ENCODE peak calls at places on chromosomes 7 and 10, in eight cellular contexts. One of them, this sample, is unnamed. For H3K27me3, the result is how much of the 10 kb centered on the place peaks cover.

GRCh38 chr7:16130127-16131110 is 290.9 kb downstream of the CRPPA start:
- DNase-seq in adrenal gland: no peak
- DNase-seq in heart left ventricle: no peak
- DNase-seq in cardiac muscle cell: peak
- DNase-seq in AG04450: no peak
- DNase-seq in psoas muscle: no peak
- DNase-seq in sigmoid colon: no peak
- DNase-seq in GM23338: no peak
- DNase-seq in this sample: no peak

GRCh38 chr10:69588358-69588757 is 15.1 kb upstream of the NEUROG3 start:
- DNase-seq in adrenal gland: no peak
- DNase-seq in heart left ventricle: no peak
- DNase-seq in cardiac muscle cell: no peak
- DNase-seq in AG04450: no peak
- DNase-seq in psoas muscle: no peak
- DNase-seq in sigmoid colon: no peak
- DNase-seq in GM23338: peak
- DNase-seq in this sample: no peak

GRCh38 chr7:76073335-76073990 is 25.6 kb downstream of the MDH2 start:
- DNase-seq in adrenal gland: no peak
- DNase-seq in heart left ventricle: no peak
- DNase-seq in cardiac muscle cell: no peak
- DNase-seq in AG04450: no peak
- DNase-seq in psoas muscle: no peak
- DNase-seq in sigmoid colon: no peak
- DNase-seq in GM23338: peak
- DNase-seq in this sample: no peak

GRCh38 chr7:43843276-43843675 is 26.0 kb downstream of the MRPS24 start:
- DNase-seq in adrenal gland: no peak
- DNase-seq in heart left ventricle: no peak
- DNase-seq in cardiac muscle cell: no peak
- DNase-seq in AG04450: no peak
- DNase-seq in psoas muscle: no peak
- DNase-seq in sigmoid colon: no peak
- DNase-seq in GM23338: no peak
- DNase-seq in this sample: no peak

GRCh38 chr10:46290101-46290884 is 3.5 kb downstream of the ANTXRL start:
- DNase-seq in adrenal gland: no peak
- DNase-seq in heart left ventricle: no peak
- DNase-seq in cardiac muscle cell: no peak
- DNase-seq in AG04450: no peak
- DNase-seq in psoas muscle: no peak
- DNase-seq in sigmoid colon: peak
- DNase-seq in GM23338: no peak
- DNase-seq in this sample: peak

GRCh38 chr7:730501-731439 is 3.7 kb upstream of the PRKAR1B start:
- DNase-seq in adrenal gland: peak
- DNase-seq in heart left ventricle: peak
- DNase-seq in cardiac muscle cell: no peak
- DNase-seq in AG04450: peak
- DNase-seq in psoas muscle: peak
- DNase-seq in sigmoid colon: peak
- DNase-seq in GM23338: no peak
- DNase-seq in this sample: no peak

GRCh38 chr7:150356265-150356897 is 12.2 kb upstream of the REPIN1 start:
- DNase-seq in adrenal gland: no peak
- DNase-seq in heart left ventricle: no peak
- DNase-seq in cardiac muscle cell: peak
- DNase-seq in AG04450: no peak
- DNase-seq in psoas muscle: no peak
- DNase-seq in sigmoid colon: peak
- DNase-seq in GM23338: peak
- DNase-seq in this sample: peak

GRCh38 chr7:27172823-27173411 is 1.2 kb downstream of the HOXA10 start:
- DNase-seq in adrenal gland: peak
- DNase-seq in heart left ventricle: peak
- DNase-seq in cardiac muscle cell: no peak
- DNase-seq in AG04450: no peak
- DNase-seq in psoas muscle: peak
- DNase-seq in sigmoid colon: peak
- DNase-seq in GM23338: peak
- DNase-seq in this sample: peak

GRCh38 chr7:70595741-70596574 is 536.0 kb upstream of the GALNT17 start:
- DNase-seq in adrenal gland: no peak
- DNase-seq in heart left ventricle: peak
- DNase-seq in cardiac muscle cell: no peak
- DNase-seq in AG04450: no peak
- DNase-seq in psoas muscle: peak
- DNase-seq in sigmoid colon: no peak
- DNase-seq in GM23338: peak
- DNase-seq in this sample: no peak

GRCh38 chr7:130750774-130751173 is 16.8 kb upstream of the KLF14 start:
- DNase-seq in adrenal gland: no peak
- DNase-seq in heart left ventricle: no peak
- DNase-seq in cardiac muscle cell: no peak
- DNase-seq in AG04450: no peak
- DNase-seq in psoas muscle: no peak
- DNase-seq in sigmoid colon: no peak
- DNase-seq in GM23338: no peak
- DNase-seq in this sample: no peak
- H3K27ac ChIP-seq in adrenal gland: no peak
- H3K27ac ChIP-seq in heart left ventricle: no peak
- H3K27ac ChIP-seq in cardiac muscle cell: no peak
- H3K27ac ChIP-seq in AG04450: no peak
- H3K27ac ChIP-seq in psoas muscle: no peak
- H3K27ac ChIP-seq in sigmoid colon: no peak
- H3K27ac ChIP-seq in GM23338: no peak
- H3K27ac ChIP-seq in this sample: no peak

GRCh38 chr7:151424799-151425198 is 15.0 kb upstream of the WDR86 start:
- DNase-seq in adrenal gland: no peak
- DNase-seq in heart left ventricle: no peak
- DNase-seq in cardiac muscle cell: peak
- DNase-seq in AG04450: no peak
- DNase-seq in psoas muscle: no peak
- DNase-seq in sigmoid colon: no peak
- DNase-seq in GM23338: no peak
- DNase-seq in this sample: no peak
- H3K27me3 ChIP-seq in adrenal gland: under half
- H3K27me3 ChIP-seq in heart left ventricle: under half
- H3K27me3 ChIP-seq in cardiac muscle cell: under half
- H3K27me3 ChIP-seq in AG04450: under half
- H3K27me3 ChIP-seq in psoas muscle: under half
- H3K27me3 ChIP-seq in sigmoid colon: under half
- H3K27me3 ChIP-seq in GM23338: under half
- H3K27me3 ChIP-seq in this sample: under half

DNA sequence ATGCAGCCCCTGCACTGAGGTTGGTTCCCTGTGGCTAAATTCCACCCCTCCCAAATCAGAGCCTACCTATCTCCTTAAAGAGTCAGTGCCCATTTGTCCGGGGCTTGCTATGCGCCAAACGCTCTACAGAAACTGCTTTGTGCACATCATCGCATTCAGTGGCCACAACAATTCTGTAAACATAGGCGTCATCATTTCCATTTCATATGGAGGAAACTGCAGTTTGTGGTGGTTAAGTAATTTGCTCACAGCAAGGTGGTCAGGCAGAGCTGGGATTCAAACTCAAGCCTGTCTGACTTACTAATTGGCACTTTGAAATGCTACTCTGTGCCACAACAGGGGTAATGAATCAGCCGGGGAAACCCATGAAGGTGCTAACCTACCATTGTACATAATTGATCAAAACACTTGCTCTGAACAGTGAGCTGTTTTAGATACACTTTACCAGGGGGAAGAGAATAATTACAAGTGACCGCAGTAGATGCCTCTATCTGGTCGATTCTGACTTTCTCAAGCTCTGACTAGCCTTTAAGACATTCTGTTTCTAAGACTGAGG is 775.5 kb downstream of the LRMDA start:
- DNase-seq in adrenal gland: no peak
- DNase-seq in heart left ventricle: no peak
- DNase-seq in cardiac muscle cell: no peak
- DNase-seq in AG04450: no peak
- DNase-seq in psoas muscle: no peak
- DNase-seq in sigmoid colon: no peak
- DNase-seq in GM23338: no peak
- DNase-seq in this sample: no peak
- H3K4me3 ChIP-seq in adrenal gland: no peak
- H3K4me3 ChIP-seq in heart left ventricle: no peak
- H3K4me3 ChIP-seq in cardiac muscle cell: no peak
- H3K4me3 ChIP-seq in AG04450: no peak
- H3K4me3 ChIP-seq in psoas muscle: no peak
- H3K4me3 ChIP-seq in sigmoid colon: no peak
- H3K4me3 ChIP-seq in GM23338: no peak
- H3K4me3 ChIP-seq in this sample: no peak

DNA sequence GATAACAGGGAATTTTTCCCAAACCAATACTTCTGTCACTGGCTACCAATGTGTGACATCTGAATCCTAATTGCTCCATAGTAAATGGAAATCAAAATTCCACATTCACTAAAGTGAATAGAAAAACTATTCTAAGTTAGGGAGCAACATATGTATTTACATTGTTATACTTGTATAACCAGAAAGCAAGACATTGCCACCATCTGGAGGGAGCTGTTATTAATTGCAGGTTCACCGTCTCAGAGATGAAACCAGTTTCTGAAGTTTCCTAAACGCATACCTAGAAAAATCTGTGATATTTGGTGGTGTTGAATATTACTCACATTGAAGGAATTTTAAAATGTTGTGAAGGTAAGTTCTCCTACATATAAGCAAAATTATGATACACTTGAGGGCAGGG is 390.1 kb downstream of the NXPH1 start:
- DNase-seq in adrenal gland: no peak
- DNase-seq in heart left ventricle: no peak
- DNase-seq in cardiac muscle cell: no peak
- DNase-seq in AG04450: no peak
- DNase-seq in psoas muscle: no peak
- DNase-seq in sigmoid colon: no peak
- DNase-seq in GM23338: peak
- DNase-seq in this sample: no peak
- H3K27ac ChIP-seq in adrenal gland: no peak
- H3K27ac ChIP-seq in heart left ventricle: no peak
- H3K27ac ChIP-seq in cardiac muscle cell: no peak
- H3K27ac ChIP-seq in AG04450: no peak
- H3K27ac ChIP-seq in psoas muscle: no peak
- H3K27ac ChIP-seq in sigmoid colon: no peak
- H3K27ac ChIP-seq in GM23338: no peak
- H3K27ac ChIP-seq in this sample: no peak

GRCh38 chr10:70874061-70874460 is 14.3 kb downstream of the PCBD1 start:
- DNase-seq in adrenal gland: no peak
- DNase-seq in heart left ventricle: no peak
- DNase-seq in cardiac muscle cell: no peak
- DNase-seq in AG04450: no peak
- DNase-seq in psoas muscle: no peak
- DNase-seq in sigmoid colon: no peak
- DNase-seq in GM23338: no peak
- DNase-seq in this sample: no peak
- H3K27me3 ChIP-seq in adrenal gland: under half
- H3K27me3 ChIP-seq in heart left ventricle: under half
- H3K27me3 ChIP-seq in cardiac muscle cell: under half
- H3K27me3 ChIP-seq in AG04450: under half
- H3K27me3 ChIP-seq in psoas muscle: under half
- H3K27me3 ChIP-seq in sigmoid colon: under half
- H3K27me3 ChIP-seq in GM23338: under half
- H3K27me3 ChIP-seq in this sample: under half

GRCh38 chr10:85557077-85557476 is 809.5 kb downstream of the GRID1 start:
- DNase-seq in adrenal gland: no peak
- DNase-seq in heart left ventricle: no peak
- DNase-seq in cardiac muscle cell: peak
- DNase-seq in AG04450: no peak
- DNase-seq in psoas muscle: no peak
- DNase-seq in sigmoid colon: no peak
- DNase-seq in GM23338: no peak
- DNase-seq in this sample: no peak

GRCh38 chr10:85558533-85558932 is 808.1 kb downstream of the GRID1 start:
- DNase-seq in adrenal gland: no peak
- DNase-seq in heart left ventricle: no peak
- DNase-seq in cardiac muscle cell: no peak
- DNase-seq in AG04450: no peak
- DNase-seq in psoas muscle: no peak
- DNase-seq in sigmoid colon: no peak
- DNase-seq in GM23338: no peak
- DNase-seq in this sample: no peak

GRCh38 chr10:85557706-85558105 is 808.9 kb downstream of the GRID1 start:
- DNase-seq in adrenal gland: no peak
- DNase-seq in heart left ventricle: no peak
- DNase-seq in cardiac muscle cell: no peak
- DNase-seq in AG04450: no peak
- DNase-seq in psoas muscle: no peak
- DNase-seq in sigmoid colon: no peak
- DNase-seq in GM23338: no peak
- DNase-seq in this sample: no peak
- H3K4me3 ChIP-seq in adrenal gland: no peak
- H3K4me3 ChIP-seq in heart left ventricle: no peak
- H3K4me3 ChIP-seq in cardiac muscle cell: no peak
- H3K4me3 ChIP-seq in AG04450: no peak
- H3K4me3 ChIP-seq in psoas muscle: no peak
- H3K4me3 ChIP-seq in sigmoid colon: no peak
- H3K4me3 ChIP-seq in GM23338: no peak
- H3K4me3 ChIP-seq in this sample: no peak

GRCh38 chr7:112533591-112533990 is 52.8 kb downstream of the LSMEM1 start:
- DNase-seq in adrenal gland: no peak
- DNase-seq in heart left ventricle: no peak
- DNase-seq in cardiac muscle cell: no peak
- DNase-seq in AG04450: no peak
- DNase-seq in psoas muscle: no peak
- DNase-seq in sigmoid colon: no peak
- DNase-seq in GM23338: no peak
- DNase-seq in this sample: no peak
- H3K27ac ChIP-seq in adrenal gland: no peak
- H3K27ac ChIP-seq in heart left ventricle: no peak
- H3K27ac ChIP-seq in cardiac muscle cell: no peak
- H3K27ac ChIP-seq in AG04450: no peak
- H3K27ac ChIP-seq in psoas muscle: no peak
- H3K27ac ChIP-seq in sigmoid colon: no peak
- H3K27ac ChIP-seq in GM23338: no peak
- H3K27ac ChIP-seq in this sample: no peak